ENCODE peak calls at places on chromosomes 1 and 21, in five cellular contexts. Y is A673, R is ovary, J is T-cell, X is hepatocyte. V is an unnamed sample.

GRCh38 chr1:222385262-222385661 is 162.6 kb downstream of the HHIPL2 start:
- DNase-seq in Y (no peak), R (no peak), J (no peak), X (no peak), V (no peak)

GRCh38 chr1:154546264-154547043 is 12.0 kb downstream of the UBE2Q1 start:
- DNase-seq in Y (peak), R (peak), J (peak), X (peak), V (peak)

GRCh38 chr1:19273106-19273843 is 15.3 kb downstream of the AKR7A3 start:
- DNase-seq in Y (no peak), R (no peak), J (no peak), X (no peak), V (no peak)

GRCh38 chr1:1081311-1082238 is 7.5 kb upstream of the RNF223 start:
- DNase-seq in Y (no peak), R (peak), J (no peak), X (peak), V (no peak)

GRCh38 chr1:151085953-151086559 is 15.5 kb downstream of the GABPB2 start:
- DNase-seq in Y (no peak), R (no peak), J (no peak), X (no peak), V (no peak)

GRCh38 chr21:44637018-44637850 is at the start of gene KRTAP10-10:
- DNase-seq in Y (no peak), R (no peak), J (no peak), X (no peak), V (no peak)

GRCh38 chr1:167599839-167600581 is 30.0 kb upstream of the RCSD1 start:
- DNase-seq in Y (peak), R (no peak), J (peak), X (peak), V (peak)

GRCh38 chr21:37087188-37087587 is 14.1 kb downstream of the TTC3 start:
- DNase-seq in Y (peak), R (no peak), J (no peak), X (peak), V (peak)

GRCh38 chr1:167563579-167564246 is 10.2 kb upstream of the CREG1 start:
- DNase-seq in Y (no peak), R (no peak), J (no peak), X (peak), V (no peak)

GRCh38 chr1:65467536-65467935 is 47.1 kb downstream of the LEPR start:
- DNase-seq in Y (no peak), R (no peak), J (no peak), X (peak), V (no peak)

GRCh38 chr1:171357179-171357578 is 43.2 kb downstream of the FMO4 start:
- DNase-seq in Y (no peak), R (no peak), J (no peak), X (no peak), V (no peak)

V was measured in SK-MEL-5.